ENCODE peak calls at places on chromosomes 5 and 9, in six cellular contexts. One of them, this sample, is unnamed.
A peak's percentile ranks its signal among the peaks of the same experiment; 100 is the strongest.

GRCh38 chr9:133708770-133709611 is 29.2 kb downstream of the SARDH start:
- DNase-seq in prostate gland: no peak
- DNase-seq in cardiac muscle cell: peak; percentile 39
- DNase-seq in fibroblast of pulmonary artery: no peak
- DNase-seq in GM23338: no peak
- DNase-seq in fibroblast of villous mesenchyme: no peak
- DNase-seq in this sample: peak; percentile 78

GRCh38 chr5:176965633-176966032 is 40.9 kb downstream of the UIMC1 start:
- DNase-seq in prostate gland: no peak
- DNase-seq in cardiac muscle cell: peak; percentile 8
- DNase-seq in fibroblast of pulmonary artery: no peak
- DNase-seq in GM23338: no peak
- DNase-seq in fibroblast of villous mesenchyme: no peak
- DNase-seq in this sample: no peak

GRCh38 chr9:27086818-27087680 is 22.0 kb upstream of the TEK start:
- DNase-seq in prostate gland: no peak
- DNase-seq in cardiac muscle cell: no peak
- DNase-seq in fibroblast of pulmonary artery: peak; percentile 76
- DNase-seq in GM23338: no peak
- DNase-seq in fibroblast of villous mesenchyme: peak; percentile 91
- DNase-seq in this sample: peak; percentile 7

GRCh38 chr9:109455861-109456260 is 42.2 kb downstream of the PTPN3 start:
- DNase-seq in prostate gland: no peak
- DNase-seq in cardiac muscle cell: no peak
- DNase-seq in fibroblast of pulmonary artery: no peak
- DNase-seq in GM23338: peak; percentile 70
- DNase-seq in fibroblast of villous mesenchyme: no peak
- DNase-seq in this sample: no peak

GRCh38 chr5:172594867-172595466 is 46.1 kb upstream of the NEURL1B start:
- DNase-seq in prostate gland: no peak
- DNase-seq in cardiac muscle cell: no peak
- DNase-seq in fibroblast of pulmonary artery: no peak
- DNase-seq in GM23338: no peak
- DNase-seq in fibroblast of villous mesenchyme: no peak
- DNase-seq in this sample: no peak

GRCh38 chr9:97943308-97943855 is 5.4 kb upstream of the HEMGN start:
- DNase-seq in prostate gland: no peak
- DNase-seq in cardiac muscle cell: no peak
- DNase-seq in fibroblast of pulmonary artery: no peak
- DNase-seq in GM23338: no peak
- DNase-seq in fibroblast of villous mesenchyme: no peak
- DNase-seq in this sample: no peak

GRCh38 chr9:69645488-69645887 is 26.7 kb downstream of the APBA1 start:
- DNase-seq in prostate gland: peak; percentile 81
- DNase-seq in cardiac muscle cell: no peak
- DNase-seq in fibroblast of pulmonary artery: no peak
- DNase-seq in GM23338: peak; percentile 24
- DNase-seq in fibroblast of villous mesenchyme: no peak
- DNase-seq in this sample: peak; percentile 91

GRCh38 chr5:1814183-1815020 is 13.2 kb downstream of the NDUFS6 start:
- DNase-seq in prostate gland: no peak
- DNase-seq in cardiac muscle cell: no peak
- DNase-seq in fibroblast of pulmonary artery: no peak
- DNase-seq in GM23338: no peak
- DNase-seq in fibroblast of villous mesenchyme: no peak
- DNase-seq in this sample: no peak

GRCh38 chr9:123820139-123820538 is 109.8 kb downstream of the DENND1A start:
- DNase-seq in prostate gland: no peak
- DNase-seq in cardiac muscle cell: no peak
- DNase-seq in fibroblast of pulmonary artery: no peak
- DNase-seq in GM23338: no peak
- DNase-seq in fibroblast of villous mesenchyme: no peak
- DNase-seq in this sample: no peak

GRCh38 chr9:8895498-8896224 is 1096.1 kb upstream of the DMAC1 start:
- DNase-seq in prostate gland: no peak
- DNase-seq in cardiac muscle cell: peak; percentile 79
- DNase-seq in fibroblast of pulmonary artery: peak; percentile 65
- DNase-seq in GM23338: peak; percentile 79
- DNase-seq in fibroblast of villous mesenchyme: peak; percentile 56
- DNase-seq in this sample: no peak

GRCh38 chr5:51829226-51829625 is 446.0 kb downstream of the ISL1 start:
- DNase-seq in prostate gland: no peak
- DNase-seq in cardiac muscle cell: no peak
- DNase-seq in fibroblast of pulmonary artery: no peak
- DNase-seq in GM23338: no peak
- DNase-seq in fibroblast of villous mesenchyme: no peak
- DNase-seq in this sample: no peak

GRCh38 chr9:87711857-87712800 is 13.8 kb upstream of the CTSL start:
- DNase-seq in prostate gland: no peak
- DNase-seq in cardiac muscle cell: no peak
- DNase-seq in fibroblast of pulmonary artery: peak; percentile 78
- DNase-seq in GM23338: peak; percentile 33
- DNase-seq in fibroblast of villous mesenchyme: peak; percentile 89
- DNase-seq in this sample: peak; percentile 71

GRCh38 chr9:75200892-75201470 is 112.7 kb downstream of the OSTF1 start:
- DNase-seq in prostate gland: peak; percentile 36
- DNase-seq in cardiac muscle cell: peak; percentile 58
- DNase-seq in fibroblast of pulmonary artery: peak; percentile 69
- DNase-seq in GM23338: peak; percentile 86
- DNase-seq in fibroblast of villous mesenchyme: peak; percentile 41
- DNase-seq in this sample: no peak

GRCh38 chr9:86287013-86287412 is 4.7 kb upstream of the ISCA1 start:
- DNase-seq in prostate gland: no peak
- DNase-seq in cardiac muscle cell: peak; percentile 49
- DNase-seq in fibroblast of pulmonary artery: peak; percentile 60
- DNase-seq in GM23338: peak; percentile 92
- DNase-seq in fibroblast of villous mesenchyme: peak; percentile 70
- DNase-seq in this sample: no peak

GRCh38 chr5:107853696-107854095 is 183.0 kb upstream of the EFNA5 start:
- DNase-seq in prostate gland: no peak
- DNase-seq in cardiac muscle cell: no peak
- DNase-seq in fibroblast of pulmonary artery: no peak
- DNase-seq in GM23338: no peak
- DNase-seq in fibroblast of villous mesenchyme: no peak
- DNase-seq in this sample: no peak

GRCh38 chr9:76761448-76761847 is 2.8 kb upstream of the PCA3 start:
- DNase-seq in prostate gland: no peak
- DNase-seq in cardiac muscle cell: no peak
- DNase-seq in fibroblast of pulmonary artery: peak; percentile 26
- DNase-seq in GM23338: peak; percentile 13
- DNase-seq in fibroblast of villous mesenchyme: peak; percentile 8
- DNase-seq in this sample: no peak

GRCh38 chr5:18238321-18238720 is 604.1 kb downstream of the TAF11L14 start:
- DNase-seq in prostate gland: no peak
- DNase-seq in cardiac muscle cell: no peak
- DNase-seq in fibroblast of pulmonary artery: no peak
- DNase-seq in GM23338: no peak
- DNase-seq in fibroblast of villous mesenchyme: no peak
- DNase-seq in this sample: no peak

GRCh38 chr5:91074615-91075014 is 308.5 kb downstream of the ARRDC3 start:
- DNase-seq in prostate gland: no peak
- DNase-seq in cardiac muscle cell: no peak
- DNase-seq in fibroblast of pulmonary artery: peak; percentile 89
- DNase-seq in GM23338: no peak
- DNase-seq in fibroblast of villous mesenchyme: peak; percentile 74
- DNase-seq in this sample: no peak

GRCh38 chr9:28365020-28365640 is 791.8 kb upstream of the C9orf72 start:
- DNase-seq in prostate gland: no peak
- DNase-seq in cardiac muscle cell: peak; percentile 31
- DNase-seq in fibroblast of pulmonary artery: no peak
- DNase-seq in GM23338: peak; percentile 72
- DNase-seq in fibroblast of villous mesenchyme: no peak
- DNase-seq in this sample: no peak

GRCh38 chr9:25648116-25648515 is 30.1 kb downstream of the TUSC1 start:
- DNase-seq in prostate gland: no peak
- DNase-seq in cardiac muscle cell: no peak
- DNase-seq in fibroblast of pulmonary artery: no peak
- DNase-seq in GM23338: no peak
- DNase-seq in fibroblast of villous mesenchyme: no peak
- DNase-seq in this sample: no peak

GRCh38 chr5:127518319-127518621 is 830 bp downstream of the PRRC1 start:
- DNase-seq in prostate gland: no peak
- DNase-seq in cardiac muscle cell: no peak
- DNase-seq in fibroblast of pulmonary artery: peak; percentile 70
- DNase-seq in GM23338: no peak
- DNase-seq in fibroblast of villous mesenchyme: peak; percentile 74
- DNase-seq in this sample: no peak

GRCh38 chr9:69996947-69997346 is 46.7 kb upstream of the MAMDC2 start:
- DNase-seq in prostate gland: no peak
- DNase-seq in cardiac muscle cell: peak; percentile 1
- DNase-seq in fibroblast of pulmonary artery: no peak
- DNase-seq in GM23338: no peak
- DNase-seq in fibroblast of villous mesenchyme: peak; percentile 77
- DNase-seq in this sample: peak; percentile 72

GRCh38 chr5:53694520-53695022 is 134.1 kb downstream of the NDUFS4 start:
- DNase-seq in prostate gland: no peak
- DNase-seq in cardiac muscle cell: no peak
- DNase-seq in fibroblast of pulmonary artery: no peak
- DNase-seq in GM23338: peak; percentile 3
- DNase-seq in fibroblast of villous mesenchyme: no peak
- DNase-seq in this sample: no peak

GRCh38 chr9:126456396-126456795 is 129.8 kb downstream of the MVB12B start:
- DNase-seq in prostate gland: no peak
- DNase-seq in cardiac muscle cell: no peak
- DNase-seq in fibroblast of pulmonary artery: peak; percentile 8
- DNase-seq in GM23338: no peak
- DNase-seq in fibroblast of villous mesenchyme: no peak
- DNase-seq in this sample: no peak

GRCh38 chr5:69250593-69250992 is 15.9 kb downstream of the CDK7 start:
- DNase-seq in prostate gland: no peak
- DNase-seq in cardiac muscle cell: no peak
- DNase-seq in fibroblast of pulmonary artery: no peak
- DNase-seq in GM23338: no peak
- DNase-seq in fibroblast of villous mesenchyme: no peak
- DNase-seq in this sample: no peak

GRCh38 chr5:72407541-72407940 is 87.4 kb downstream of the PTCD2 start:
- DNase-seq in prostate gland: no peak
- DNase-seq in cardiac muscle cell: no peak
- DNase-seq in fibroblast of pulmonary artery: no peak
- DNase-seq in GM23338: no peak
- DNase-seq in fibroblast of villous mesenchyme: peak; percentile 31
- DNase-seq in this sample: no peak

GRCh38 chr9:32551491-32552049 is 557 bp upstream of the SMIM27 start:
- DNase-seq in prostate gland: peak; percentile 22
- DNase-seq in cardiac muscle cell: peak; percentile 59
- DNase-seq in fibroblast of pulmonary artery: peak; percentile 25
- DNase-seq in GM23338: peak; percentile 36
- DNase-seq in fibroblast of villous mesenchyme: no peak
- DNase-seq in this sample: peak; percentile 41

GRCh38 chr9:4572184-4572826 is 82.0 kb downstream of the SLC1A1 start:
- DNase-seq in prostate gland: no peak
- DNase-seq in cardiac muscle cell: no peak
- DNase-seq in fibroblast of pulmonary artery: no peak
- DNase-seq in GM23338: no peak
- DNase-seq in fibroblast of villous mesenchyme: no peak
- DNase-seq in this sample: no peak

GRCh38 chr5:165026971-165027370 is 1521.6 kb downstream of the MAT2B start:
- DNase-seq in prostate gland: no peak
- DNase-seq in cardiac muscle cell: no peak
- DNase-seq in fibroblast of pulmonary artery: no peak
- DNase-seq in GM23338: no peak
- DNase-seq in fibroblast of villous mesenchyme: no peak
- DNase-seq in this sample: no peak

GRCh38 chr9:130996205-130996604 is 12.8 kb upstream of the LAMC3 start:
- DNase-seq in prostate gland: no peak
- DNase-seq in cardiac muscle cell: no peak
- DNase-seq in fibroblast of pulmonary artery: no peak
- DNase-seq in GM23338: no peak
- DNase-seq in fibroblast of villous mesenchyme: no peak
- DNase-seq in this sample: no peak
- H3K4me3 ChIP-seq in prostate gland: no peak overlapping the region
- H3K4me3 ChIP-seq in cardiac muscle cell: no peak overlapping the region
- H3K4me3 ChIP-seq in fibroblast of pulmonary artery: no peak overlapping the region
- H3K4me3 ChIP-seq in GM23338: no peak overlapping the region
- H3K4me3 ChIP-seq in fibroblast of villous mesenchyme: no peak overlapping the region
- H3K4me3 ChIP-seq in this sample: no peak overlapping the region

GRCh38 chr5:96595300-96596090 is 66.7 kb upstream of the CAST start:
- DNase-seq in prostate gland: no peak
- DNase-seq in cardiac muscle cell: no peak
- DNase-seq in fibroblast of pulmonary artery: no peak
- DNase-seq in GM23338: peak; percentile 75
- DNase-seq in fibroblast of villous mesenchyme: peak; percentile 19
- DNase-seq in this sample: no peak
- TF ChIP-seq CTCF in prostate gland: no peak
- TF ChIP-seq CTCF in cardiac muscle cell: peak; percentile 36
- TF ChIP-seq CTCF in fibroblast of pulmonary artery: peak; percentile 36
- TF ChIP-seq CTCF in GM23338: peak; percentile 63
- TF ChIP-seq CTCF in fibroblast of villous mesenchyme: peak; percentile 60
- TF ChIP-seq CTCF in this sample: no peak

GRCh38 chr5:88691945-88692868 is 190.8 kb downstream of the MEF2C start:
- DNase-seq in prostate gland: no peak
- DNase-seq in cardiac muscle cell: no peak
- DNase-seq in fibroblast of pulmonary artery: no peak
- DNase-seq in GM23338: no peak
- DNase-seq in fibroblast of villous mesenchyme: no peak
- DNase-seq in this sample: no peak
- H3K4me3 ChIP-seq in prostate gland: no peak overlapping the region
- H3K4me3 ChIP-seq in cardiac muscle cell: no peak overlapping the region
- H3K4me3 ChIP-seq in fibroblast of pulmonary artery: no peak overlapping the region
- H3K4me3 ChIP-seq in GM23338: peak overlapping the region; percentile 58
- H3K4me3 ChIP-seq in fibroblast of villous mesenchyme: no peak overlapping the region
- H3K4me3 ChIP-seq in this sample: no peak overlapping the region

GRCh38 chr5:117590944-117591343 is 1016.3 kb upstream of the SEMA6A start:
- DNase-seq in prostate gland: no peak
- DNase-seq in cardiac muscle cell: peak; percentile 44
- DNase-seq in fibroblast of pulmonary artery: peak; percentile 58
- DNase-seq in GM23338: peak; percentile 64
- DNase-seq in fibroblast of villous mesenchyme: peak; percentile 18
- DNase-seq in this sample: no peak

GRCh38 chr5:117587111-117587510 is 1012.5 kb upstream of the SEMA6A start:
- DNase-seq in prostate gland: no peak
- DNase-seq in cardiac muscle cell: no peak
- DNase-seq in fibroblast of pulmonary artery: no peak
- DNase-seq in GM23338: no peak
- DNase-seq in fibroblast of villous mesenchyme: no peak
- DNase-seq in this sample: no peak

GRCh38 chr5:117594165-117594564 is 1019.5 kb upstream of the SEMA6A start:
- DNase-seq in prostate gland: no peak
- DNase-seq in cardiac muscle cell: no peak
- DNase-seq in fibroblast of pulmonary artery: peak; percentile 88
- DNase-seq in GM23338: no peak
- DNase-seq in fibroblast of villous mesenchyme: peak; percentile 12
- DNase-seq in this sample: peak; percentile 3

GRCh38 chr5:117588611-117589010 is 1014.0 kb upstream of the SEMA6A start:
- DNase-seq in prostate gland: no peak
- DNase-seq in cardiac muscle cell: no peak
- DNase-seq in fibroblast of pulmonary artery: peak; percentile 40
- DNase-seq in GM23338: no peak
- DNase-seq in fibroblast of villous mesenchyme: peak; percentile 8
- DNase-seq in this sample: no peak
- TF ChIP-seq CTCF in prostate gland: no peak
- TF ChIP-seq CTCF in cardiac muscle cell: no peak
- TF ChIP-seq CTCF in fibroblast of pulmonary artery: no peak
- TF ChIP-seq CTCF in GM23338: no peak
- TF ChIP-seq CTCF in fibroblast of villous mesenchyme: no peak
- TF ChIP-seq CTCF in this sample: no peak

This sample was measured in thyroid gland.